ENCODE peak calls at places on chromosome 16, in four cellular contexts. B is BJ, K is NCI-H1092, S is naive B cell. P is an unnamed sample.

GRCh38 chr16:17194190-17194780 is 276.5 kb downstream of the XYLT1 start:
- DNase-seq in B (no peak), K (peak; percentile 35), S (peak; percentile 28), P (no peak)

GRCh38 chr16:70470927-70471341 is 16.5 kb downstream of the FCSK start:
- DNase-seq in B (no peak), K (no peak), S (no peak), P (no peak)

GRCh38 chr16:4345439-4346204 is 5.5 kb downstream of the PAM16 start:
- DNase-seq in B (no peak), K (no peak), S (no peak), P (no peak)

GRCh38 chr16:31301708-31302400 is 42.1 kb downstream of the ITGAM start:
- DNase-seq in B (no peak), K (no peak), S (no peak), P (no peak)

GRCh38 chr16:10849736-10850477 is 27.1 kb upstream of the CIITA start:
- DNase-seq in B (no peak), K (no peak), S (no peak), P (no peak)

GRCh38 chr16:12874135-12874534 is 27.3 kb upstream of the SHISA9 start:
- DNase-seq in B (peak; percentile 29), K (no peak), S (no peak), P (peak; percentile 81)

GRCh38 chr16:66588981-66589713 is 9.9 kb downstream of the CMTM2 start:
- DNase-seq in B (no peak), K (no peak), S (peak; percentile 63), P (no peak)

GRCh38 chr16:72355561-72355960 is 183.6 kb upstream of the PMFBP1 start:
- DNase-seq in B (no peak), K (no peak), S (no peak), P (no peak)

GRCh38 chr16:59108374-59108773 is 374.3 kb upstream of the GOT2 start:
- DNase-seq in B (no peak), K (no peak), S (no peak), P (no peak)

GRCh38 chr16:85584989-85585388 is 28.1 kb upstream of the GSE1 start:
- DNase-seq in B (no peak), K (no peak), S (no peak), P (no peak)

GRCh38 chr16:12719972-12720371 is 83.7 kb downstream of the CPPED1 start:
- DNase-seq in B (no peak), K (no peak), S (no peak), P (no peak)

GRCh38 chr16:52611817-52612673 is 65.1 kb upstream of the TOX3 start:
- DNase-seq in B (no peak), K (peak; percentile 52), S (no peak), P (no peak)

GRCh38 chr16:70646260-70647241 is at the start of gene IL34:
- DNase-seq in B (no peak), K (peak; percentile 26), S (no peak), P (no peak)

P was measured in HS-5.